ENCODE peak calls at places on chromosomes 13 and 19, in five cellular contexts. W is pancreas; T is HEK293T; R is activated T-cell treated with anti-CD3 and anti-CD28 coated beads, Interleukin-2, amount 50 U/mL, for 72 hours; Y is naive thymus-derived CD4-positive, alpha-beta T cell. X is an unnamed sample.

GRCh38 chr19:35347171-35347929 is at the start of gene FFAR1:
- DNase-seq in T (no peak), W (no peak), R (peak), Y (peak), X (no peak)

GRCh38 chr19:56332695-56333094 is 18.1 kb upstream of the ZSCAN5A start:
- DNase-seq in W (no peak), R (no peak), T (no peak), Y (no peak), X (no peak)

GRCh38 chr19:4328243-4328990 is 10.2 kb downstream of the STAP2 start:
- DNase-seq in R (peak), W (peak), Y (peak), T (peak), X (peak)

GRCh38 chr19:55626350-55626749 is 2.0 kb upstream of the ZNF784 start:
- DNase-seq in Y (peak), R (peak), T (no peak), W (no peak), X (no peak)

GRCh38 chr19:23305555-23305954 is 55.4 kb upstream of the ZNF724 start:
- DNase-seq in T (no peak), W (no peak), R (no peak), Y (no peak), X (no peak)

GRCh38 chr19:55488986-55489710 is 912 bp downstream of the SSC5D start:
- DNase-seq in W (peak), T (no peak), R (no peak), Y (no peak), X (no peak)

GRCh38 chr13:99743079-99743478 is 228.5 kb downstream of the ZIC5 start:
- DNase-seq in T (no peak), Y (no peak), W (no peak), R (no peak), X (no peak)

GRCh38 chr19:36745870-36746269 is 26.7 kb downstream of the ZNF850 start:
- DNase-seq in W (no peak), R (no peak), T (no peak), Y (no peak), X (no peak)

GRCh38 chr19:51020988-51021651 is 1.6 kb upstream of the KLK10 start:
- DNase-seq in W (peak), R (no peak), Y (peak), T (peak), X (no peak)

X was measured in cerebellar nuclear complex.